ENCODE peak calls at places on chromosomes 13 and 19, in ten cellular contexts. One of them, this sample, is unnamed.

GRCh38 chr13:35621989-35622388 is 145.5 kb upstream of the MAB21L1 start:
- DNase-seq in activated naive CD4-positive, alpha-beta T cell treated with anti-CD3 and anti-CD28 coated beads for 36 hours: no peak
- DNase-seq in keratinocyte: no peak
- DNase-seq in stimulated activated naive B cell treated with anti-CD40 and anti-IgM and Interleukin-4, amounts not matched to agents 10 μg/mL and 1 μg/mL and 100 μg/mL, for 72 hours: no peak
- DNase-seq in hepatic stellate cell: no peak
- DNase-seq in C1 segment of cervical spinal cord: no peak
- DNase-seq in GM23248: peak; percentile 72
- DNase-seq in posterior vena cava: no peak
- DNase-seq in RPMI7951: peak; percentile 24
- DNase-seq in NT2/D1: no peak
- DNase-seq in this sample: no peak

GRCh38 chr19:7004313-7004931 is 16.8 kb downstream of the MBD3L2B start:
- DNase-seq in hepatic stellate cell: peak; percentile 24
- DNase-seq in posterior vena cava: no peak
- DNase-seq in stimulated activated naive B cell treated with anti-CD40 and anti-IgM and Interleukin-4, amounts not matched to agents 10 μg/mL and 1 μg/mL and 100 μg/mL, for 72 hours: no peak
- DNase-seq in keratinocyte: no peak
- DNase-seq in GM23248: peak; percentile 69
- DNase-seq in activated naive CD4-positive, alpha-beta T cell treated with anti-CD3 and anti-CD28 coated beads for 36 hours: peak; percentile 31
- DNase-seq in RPMI7951: peak; percentile 34
- DNase-seq in C1 segment of cervical spinal cord: no peak
- DNase-seq in NT2/D1: peak; percentile 8
- DNase-seq in this sample: no peak

GRCh38 chr19:49560358-49560900 is 19.9 kb downstream of the NOSIP start:
- DNase-seq in keratinocyte: no peak
- DNase-seq in GM23248: no peak
- DNase-seq in C1 segment of cervical spinal cord: no peak
- DNase-seq in NT2/D1: no peak
- DNase-seq in activated naive CD4-positive, alpha-beta T cell treated with anti-CD3 and anti-CD28 coated beads for 36 hours: peak; percentile 71
- DNase-seq in posterior vena cava: no peak
- DNase-seq in RPMI7951: no peak
- DNase-seq in hepatic stellate cell: no peak
- DNase-seq in stimulated activated naive B cell treated with anti-CD40 and anti-IgM and Interleukin-4, amounts not matched to agents 10 μg/mL and 1 μg/mL and 100 μg/mL, for 72 hours: no peak
- DNase-seq in this sample: no peak

GRCh38 chr13:110531671-110532083 is 29.8 kb downstream of the RAB20 start:
- DNase-seq in stimulated activated naive B cell treated with anti-CD40 and anti-IgM and Interleukin-4, amounts not matched to agents 10 μg/mL and 1 μg/mL and 100 μg/mL, for 72 hours: no peak
- DNase-seq in posterior vena cava: peak; percentile 81
- DNase-seq in C1 segment of cervical spinal cord: no peak
- DNase-seq in keratinocyte: no peak
- DNase-seq in GM23248: no peak
- DNase-seq in NT2/D1: no peak
- DNase-seq in RPMI7951: no peak
- DNase-seq in hepatic stellate cell: no peak
- DNase-seq in activated naive CD4-positive, alpha-beta T cell treated with anti-CD3 and anti-CD28 coated beads for 36 hours: no peak
- DNase-seq in this sample: no peak

GRCh38 chr13:27043013-27043412 is 128.6 kb downstream of the USP12 start:
- DNase-seq in activated naive CD4-positive, alpha-beta T cell treated with anti-CD3 and anti-CD28 coated beads for 36 hours: peak; percentile 10
- DNase-seq in hepatic stellate cell: peak; percentile 93
- DNase-seq in stimulated activated naive B cell treated with anti-CD40 and anti-IgM and Interleukin-4, amounts not matched to agents 10 μg/mL and 1 μg/mL and 100 μg/mL, for 72 hours: no peak
- DNase-seq in posterior vena cava: no peak
- DNase-seq in keratinocyte: peak; percentile 57
- DNase-seq in RPMI7951: peak; percentile 94
- DNase-seq in NT2/D1: peak; percentile 28
- DNase-seq in GM23248: peak; percentile 99
- DNase-seq in C1 segment of cervical spinal cord: no peak
- DNase-seq in this sample: no peak

GRCh38 chr19:41689993-41690800 is 2.1 kb upstream of the CEACAM7 start:
- DNase-seq in C1 segment of cervical spinal cord: no peak
- DNase-seq in posterior vena cava: no peak
- DNase-seq in hepatic stellate cell: no peak
- DNase-seq in keratinocyte: no peak
- DNase-seq in RPMI7951: no peak
- DNase-seq in GM23248: no peak
- DNase-seq in NT2/D1: no peak
- DNase-seq in activated naive CD4-positive, alpha-beta T cell treated with anti-CD3 and anti-CD28 coated beads for 36 hours: no peak
- DNase-seq in stimulated activated naive B cell treated with anti-CD40 and anti-IgM and Interleukin-4, amounts not matched to agents 10 μg/mL and 1 μg/mL and 100 μg/mL, for 72 hours: no peak
- DNase-seq in this sample: no peak

GRCh38 chr13:94327318-94327717 is 152.2 kb downstream of the DCT start:
- DNase-seq in activated naive CD4-positive, alpha-beta T cell treated with anti-CD3 and anti-CD28 coated beads for 36 hours: no peak
- DNase-seq in hepatic stellate cell: no peak
- DNase-seq in keratinocyte: no peak
- DNase-seq in C1 segment of cervical spinal cord: no peak
- DNase-seq in posterior vena cava: no peak
- DNase-seq in NT2/D1: no peak
- DNase-seq in RPMI7951: no peak
- DNase-seq in GM23248: no peak
- DNase-seq in stimulated activated naive B cell treated with anti-CD40 and anti-IgM and Interleukin-4, amounts not matched to agents 10 μg/mL and 1 μg/mL and 100 μg/mL, for 72 hours: peak; percentile 40
- DNase-seq in this sample: no peak

GRCh38 chr13:113291997-113292862 is 4.8 kb upstream of the LAMP1 start:
- DNase-seq in stimulated activated naive B cell treated with anti-CD40 and anti-IgM and Interleukin-4, amounts not matched to agents 10 μg/mL and 1 μg/mL and 100 μg/mL, for 72 hours: no peak
- DNase-seq in NT2/D1: no peak
- DNase-seq in C1 segment of cervical spinal cord: no peak
- DNase-seq in keratinocyte: no peak
- DNase-seq in hepatic stellate cell: peak; percentile 33
- DNase-seq in activated naive CD4-positive, alpha-beta T cell treated with anti-CD3 and anti-CD28 coated beads for 36 hours: peak; percentile 21
- DNase-seq in RPMI7951: peak; percentile 35
- DNase-seq in GM23248: peak; percentile 63
- DNase-seq in posterior vena cava: no peak
- DNase-seq in this sample: peak; percentile 71

GRCh38 chr13:28636078-28636477 is 22.9 kb upstream of the POMP start:
- DNase-seq in RPMI7951: no peak
- DNase-seq in GM23248: peak; percentile 56
- DNase-seq in stimulated activated naive B cell treated with anti-CD40 and anti-IgM and Interleukin-4, amounts not matched to agents 10 μg/mL and 1 μg/mL and 100 μg/mL, for 72 hours: no peak
- DNase-seq in NT2/D1: no peak
- DNase-seq in hepatic stellate cell: peak; percentile 21
- DNase-seq in keratinocyte: no peak
- DNase-seq in activated naive CD4-positive, alpha-beta T cell treated with anti-CD3 and anti-CD28 coated beads for 36 hours: no peak
- DNase-seq in C1 segment of cervical spinal cord: no peak
- DNase-seq in posterior vena cava: no peak
- DNase-seq in this sample: no peak

GRCh38 chr19:47750752-47751151 is 5.4 kb downstream of the NOP53 start:
- DNase-seq in keratinocyte: no peak
- DNase-seq in C1 segment of cervical spinal cord: no peak
- DNase-seq in activated naive CD4-positive, alpha-beta T cell treated with anti-CD3 and anti-CD28 coated beads for 36 hours: no peak
- DNase-seq in GM23248: no peak
- DNase-seq in RPMI7951: no peak
- DNase-seq in posterior vena cava: no peak
- DNase-seq in NT2/D1: no peak
- DNase-seq in stimulated activated naive B cell treated with anti-CD40 and anti-IgM and Interleukin-4, amounts not matched to agents 10 μg/mL and 1 μg/mL and 100 μg/mL, for 72 hours: no peak
- DNase-seq in hepatic stellate cell: no peak
- DNase-seq in this sample: no peak

GRCh38 chr19:58548859-58549663 is 5.2 kb downstream of the TRIM28 start:
- DNase-seq in hepatic stellate cell: no peak
- DNase-seq in activated naive CD4-positive, alpha-beta T cell treated with anti-CD3 and anti-CD28 coated beads for 36 hours: no peak
- DNase-seq in C1 segment of cervical spinal cord: no peak
- DNase-seq in keratinocyte: no peak
- DNase-seq in GM23248: no peak
- DNase-seq in posterior vena cava: no peak
- DNase-seq in stimulated activated naive B cell treated with anti-CD40 and anti-IgM and Interleukin-4, amounts not matched to agents 10 μg/mL and 1 μg/mL and 100 μg/mL, for 72 hours: no peak
- DNase-seq in RPMI7951: no peak
- DNase-seq in NT2/D1: no peak
- DNase-seq in this sample: no peak

GRCh38 chr19:30315159-30315558 is 57.0 kb upstream of the ZNF536 start:
- DNase-seq in posterior vena cava: no peak
- DNase-seq in hepatic stellate cell: no peak
- DNase-seq in keratinocyte: no peak
- DNase-seq in stimulated activated naive B cell treated with anti-CD40 and anti-IgM and Interleukin-4, amounts not matched to agents 10 μg/mL and 1 μg/mL and 100 μg/mL, for 72 hours: no peak
- DNase-seq in NT2/D1: no peak
- DNase-seq in RPMI7951: no peak
- DNase-seq in C1 segment of cervical spinal cord: no peak
- DNase-seq in activated naive CD4-positive, alpha-beta T cell treated with anti-CD3 and anti-CD28 coated beads for 36 hours: no peak
- DNase-seq in GM23248: no peak
- DNase-seq in this sample: no peak

GRCh38 chr13:39542361-39542760 is 60.6 kb downstream of the LHFPL6 start:
- DNase-seq in stimulated activated naive B cell treated with anti-CD40 and anti-IgM and Interleukin-4, amounts not matched to agents 10 μg/mL and 1 μg/mL and 100 μg/mL, for 72 hours: no peak
- DNase-seq in RPMI7951: no peak
- DNase-seq in hepatic stellate cell: no peak
- DNase-seq in posterior vena cava: no peak
- DNase-seq in C1 segment of cervical spinal cord: no peak
- DNase-seq in NT2/D1: no peak
- DNase-seq in keratinocyte: no peak
- DNase-seq in activated naive CD4-positive, alpha-beta T cell treated with anti-CD3 and anti-CD28 coated beads for 36 hours: no peak
- DNase-seq in GM23248: no peak
- DNase-seq in this sample: no peak

GRCh38 chr13:97256343-97256783 is 34.2 kb downstream of the MBNL2 start:
- DNase-seq in GM23248: peak; percentile 93
- DNase-seq in hepatic stellate cell: peak; percentile 69
- DNase-seq in stimulated activated naive B cell treated with anti-CD40 and anti-IgM and Interleukin-4, amounts not matched to agents 10 μg/mL and 1 μg/mL and 100 μg/mL, for 72 hours: no peak
- DNase-seq in NT2/D1: no peak
- DNase-seq in keratinocyte: peak; percentile 91
- DNase-seq in posterior vena cava: no peak
- DNase-seq in RPMI7951: peak; percentile 96
- DNase-seq in C1 segment of cervical spinal cord: no peak
- DNase-seq in activated naive CD4-positive, alpha-beta T cell treated with anti-CD3 and anti-CD28 coated beads for 36 hours: no peak
- DNase-seq in this sample: no peak